ENCODE peak calls at places on chromosomes 3 and 15, in eight cellular contexts. Q is fibroblast of pulmonary artery, E is lower leg skin, Z is A549, J is brain microvascular endothelial cell, V is heart left ventricle, Y is transverse colon, I is spleen. X is an unnamed sample.
A peak's percentile ranks its signal among the peaks of the same experiment; 100 is the strongest.

GRCh38 chr3:120823156-120823555 is 80.6 kb downstream of the GTF2E1 start:
- DNase-seq in Y (no peak), Q (no peak), V (no peak), E (no peak), I (no peak), Z (no peak), J (no peak), X (no peak)

GRCh38 chr3:136197159-136197715 is 1.1 kb upstream of the MSL2 start:
- DNase-seq in J (no peak), E (no peak), I (no peak), V (no peak), Y (no peak), Q (no peak), Z (no peak), X (peak; percentile 26)

GRCh38 chr3:123576119-123576518 is 8.7 kb downstream of the HACD2 start:
- DNase-seq in Q (peak; percentile 25), Z (no peak), J (no peak), I (no peak), V (no peak), E (no peak), Y (no peak), X (no peak)

GRCh38 chr3:130424837-130425236 is 79.4 kb downstream of the COL6A5 start:
- DNase-seq in J (no peak), V (no peak), E (no peak), Z (no peak), Q (no peak), Y (no peak), I (no peak), X (no peak)

GRCh38 chr15:68989876-68990754 is 24.4 kb upstream of the NOX5 start:
- DNase-seq in Y (no peak), Z (no peak), E (peak; percentile 52), I (no peak), J (no peak), Q (no peak), V (no peak), X (no peak)

GRCh38 chr3:173008978-173009377 is 132.1 kb downstream of the SPATA16 start:
- DNase-seq in I (no peak), Z (no peak), Q (no peak), E (no peak), V (no peak), Y (no peak), J (no peak), X (no peak)

GRCh38 chr15:42011074-42011473 is 9.8 kb downstream of the PLA2G4E start:
- DNase-seq in J (no peak), Z (no peak), Y (no peak), Q (no peak), V (no peak), I (no peak), E (no peak), X (peak; percentile 57)

GRCh38 chr15:76150508-76150907 is 90.7 kb downstream of the TMEM266 start:
- DNase-seq in I (no peak), Q (no peak), E (no peak), J (no peak), Z (no peak), V (no peak), Y (peak; percentile 14), X (no peak)

GRCh38 chr3:24751020-24751419 is 256.4 kb upstream of the THRB start:
- DNase-seq in Z (no peak), Y (no peak), J (no peak), V (no peak), E (no peak), I (no peak), Q (no peak), X (no peak)

GRCh38 chr15:48929611-48930170 is 34.0 kb downstream of the SHC4 start:
- DNase-seq in E (no peak), Q (no peak), Y (no peak), I (no peak), J (no peak), V (no peak), Z (no peak), X (no peak)

GRCh38 chr3:13539671-13540070 is 9.3 kb upstream of the FBLN2 start:
- DNase-seq in Z (no peak), Y (no peak), J (no peak), I (peak; percentile 53), E (no peak), Q (no peak), V (no peak), X (no peak)

GRCh38 chr3:188788621-188789081 is 383.1 kb upstream of the TPRG1 start:
- DNase-seq in I (no peak), E (no peak), Q (peak; percentile 96), V (no peak), J (peak; percentile 99), Z (no peak), Y (no peak), X (peak; percentile 67)

GRCh38 chr15:90463381-90463780 is 66.3 kb upstream of the CRTC3 start:
- DNase-seq in Z (peak; percentile 14), J (peak; percentile 90), I (no peak), Q (peak; percentile 95), Y (no peak), V (peak; percentile 43), E (no peak), X (peak; percentile 40)

GRCh38 chr3:29721789-29722188 is 440.9 kb downstream of the RBMS3 start:
- DNase-seq in E (no peak), J (no peak), Q (peak; percentile 34), V (no peak), I (no peak), Z (no peak), Y (no peak), X (peak; percentile 43)

DNA sequence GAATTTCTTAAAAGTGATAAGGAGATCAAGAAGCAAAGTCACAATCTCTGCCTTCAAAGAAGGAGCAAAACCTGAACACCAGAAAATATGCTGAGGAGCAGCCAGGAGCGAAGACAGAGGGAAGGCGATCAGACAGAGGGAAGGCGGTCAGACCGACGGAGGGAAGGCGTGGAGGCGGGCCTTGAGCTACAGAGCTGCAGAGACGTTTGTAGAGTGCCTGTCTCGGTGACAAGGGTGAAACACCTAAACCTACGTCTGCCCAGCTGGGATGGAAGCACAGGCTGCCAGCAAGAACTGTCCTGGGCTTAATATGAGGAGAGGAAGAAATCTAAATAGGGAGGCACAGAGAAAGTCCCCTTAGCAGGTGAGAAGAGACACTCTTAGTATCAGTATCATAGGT is 476.0 kb downstream of the OCA2 start:
- DNase-seq in I (no peak), J (no peak), E (no peak), Y (no peak), Q (no peak), Z (no peak), V (no peak), X (no peak)
- TF ChIP-seq CTCF in I (no peak), J (no peak), E (no peak), Y (no peak), Q (no peak), Z (no peak), V (no peak), X (no peak)

GRCh38 chr3:194058189-194058571 is 77.8 kb upstream of the HES1 start:
- DNase-seq in J (no peak), E (no peak), Y (peak; percentile 62), I (peak; percentile 86), V (peak; percentile 58), Z (no peak), Q (peak; percentile 40), X (no peak)
- TF ChIP-seq CTCF in J (no peak), E (no peak), Y (no peak), I (no peak), V (no peak), Z (no peak), Q (no peak), X (no peak)

GRCh38 chr15:70086636-70087035 is 11.1 kb downstream of the TLE3 start:
- DNase-seq in V (no peak), I (peak; percentile 70), E (no peak), Y (no peak), Q (no peak), Z (no peak), J (no peak), X (no peak)
- TF ChIP-seq CTCF in V (no peak), I (no peak), E (no peak), Y (no peak), Q (no peak), Z (no peak), J (no peak), X (no peak)

GRCh38 chr15:58056015-58056414 is 9.5 kb downstream of the ALDH1A2 start:
- DNase-seq in Q (no peak), J (no peak), Y (no peak), E (no peak), I (no peak), Z (no peak), V (no peak), X (no peak)
- TF ChIP-seq CTCF in Q (peak; percentile 33), J (peak; percentile 36), Y (peak; percentile 12), E (no peak), I (no peak), Z (no peak), V (no peak), X (no peak)

GRCh38 chr3:33144433-33144832 is 30.6 kb downstream of the CRTAP start:
- DNase-seq in V (no peak), Q (no peak), I (no peak), Z (peak; percentile 49), J (no peak), Y (no peak), E (peak; percentile 61), X (no peak)
- TF ChIP-seq CTCF in V (peak; percentile 26), Q (peak; percentile 23), I (no peak), Z (peak; percentile 52), J (peak; percentile 61), Y (no peak), E (no peak), X (peak; percentile 34)

DNA sequence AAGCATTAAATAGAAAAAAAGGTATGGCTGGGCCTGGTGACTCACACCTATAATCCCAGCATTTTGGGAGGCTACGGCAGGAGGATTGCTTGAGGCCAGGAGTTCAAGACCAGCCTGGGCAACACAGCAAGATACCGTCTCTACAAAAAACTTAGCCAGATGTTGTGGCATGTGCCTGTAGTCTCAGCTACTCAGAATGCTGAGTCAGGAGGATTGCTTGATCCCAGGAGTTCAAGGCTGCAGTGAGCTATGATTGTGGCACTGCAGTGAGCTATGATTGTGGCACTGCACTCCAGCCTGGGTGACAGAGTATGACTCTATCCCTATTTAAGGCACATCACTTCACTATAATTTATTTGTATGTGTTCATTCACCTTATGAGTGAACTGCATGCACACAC is 54.3 kb downstream of the SLC4A7 start:
- DNase-seq in V (no peak), Z (no peak), Q (no peak), I (no peak), Y (no peak), J (no peak), E (no peak), X (no peak)
- TF ChIP-seq CTCF in V (no peak), Z (no peak), Q (no peak), I (no peak), Y (no peak), J (no peak), E (no peak), X (no peak)

DNA sequence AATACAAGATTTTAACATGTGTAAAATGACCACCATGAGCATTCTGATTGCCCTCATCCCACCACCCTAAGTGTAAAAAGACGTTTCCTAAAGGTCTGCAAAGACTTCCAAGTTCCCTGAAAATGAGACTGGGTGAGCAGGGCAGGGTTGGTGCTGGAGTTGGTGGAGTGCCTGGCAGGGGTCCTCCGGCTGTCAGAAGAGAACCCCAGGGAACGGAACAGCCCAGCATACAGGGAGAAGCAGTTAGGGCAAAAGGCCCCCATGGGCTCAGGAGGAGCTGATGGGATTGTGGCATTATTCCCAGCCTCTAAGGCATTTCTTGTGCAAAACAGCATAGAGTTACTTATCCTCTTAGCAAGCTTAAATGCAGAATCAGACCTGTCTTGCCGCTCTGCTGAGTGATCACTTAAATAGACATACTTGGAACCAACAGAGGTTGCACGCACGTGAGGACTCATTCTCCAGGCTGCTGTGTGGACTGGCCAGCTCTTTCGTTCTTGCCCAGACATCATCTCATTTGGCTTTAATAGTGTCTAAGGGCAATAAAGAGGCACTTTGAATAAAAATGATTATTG is 36.0 kb downstream of the XYLB start:
- DNase-seq in E (peak; percentile 68), Z (no peak), I (no peak), V (no peak), Q (no peak), Y (no peak), J (no peak), X (no peak)
- TF ChIP-seq CTCF in E (no peak), Z (no peak), I (no peak), V (no peak), Q (no peak), Y (no peak), J (no peak), X (no peak)